ENCODE peak calls at places on chromosomes 6 and 20, in ten cellular contexts. One of them, this sample, is unnamed.

GRCh38 chr20:10551732-10552724 is 116.9 kb downstream of the SLX4IP start:
- DNase-seq in fibroblast of lung: no peak
- DNase-seq in lung: no peak
- DNase-seq in adrenal gland: no peak
- DNase-seq in K562: no peak
- DNase-seq in IMR-90: no peak
- DNase-seq in ascending aorta: no peak
- DNase-seq in heart right ventricle: no peak
- DNase-seq in lower lobe of right lung: no peak
- DNase-seq in psoas muscle: no peak
- DNase-seq in this sample: no peak

GRCh38 chr6:139603554-139603953 is 229.1 kb upstream of the CITED2 start:
- DNase-seq in ascending aorta: no peak
- DNase-seq in fibroblast of lung: no peak
- DNase-seq in adrenal gland: no peak
- DNase-seq in lower lobe of right lung: no peak
- DNase-seq in K562: no peak
- DNase-seq in psoas muscle: no peak
- DNase-seq in IMR-90: peak
- DNase-seq in lung: no peak
- DNase-seq in heart right ventricle: no peak
- DNase-seq in this sample: no peak

GRCh38 chr20:44137210-44137781 is 49.7 kb downstream of the JPH2 start:
- DNase-seq in K562: no peak
- DNase-seq in IMR-90: peak
- DNase-seq in adrenal gland: no peak
- DNase-seq in psoas muscle: peak
- DNase-seq in lung: no peak
- DNase-seq in heart right ventricle: peak
- DNase-seq in ascending aorta: peak
- DNase-seq in lower lobe of right lung: no peak
- DNase-seq in fibroblast of lung: peak
- DNase-seq in this sample: no peak

GRCh38 chr6:157597461-157598312 is 216.7 kb downstream of the ZDHHC14 start:
- DNase-seq in lower lobe of right lung: no peak
- DNase-seq in ascending aorta: no peak
- DNase-seq in psoas muscle: peak
- DNase-seq in fibroblast of lung: peak
- DNase-seq in IMR-90: no peak
- DNase-seq in lung: no peak
- DNase-seq in K562: no peak
- DNase-seq in heart right ventricle: peak
- DNase-seq in adrenal gland: peak
- DNase-seq in this sample: peak

GRCh38 chr6:126038234-126038633 is 51.9 kb downstream of the TRMT11 start:
- DNase-seq in K562: no peak
- DNase-seq in lung: no peak
- DNase-seq in fibroblast of lung: no peak
- DNase-seq in IMR-90: no peak
- DNase-seq in ascending aorta: no peak
- DNase-seq in lower lobe of right lung: no peak
- DNase-seq in psoas muscle: no peak
- DNase-seq in adrenal gland: no peak
- DNase-seq in heart right ventricle: no peak
- DNase-seq in this sample: no peak

GRCh38 chr20:31811198-31811597 is 8.0 kb upstream of the MYLK2 start:
- DNase-seq in fibroblast of lung: no peak
- DNase-seq in IMR-90: no peak
- DNase-seq in lung: no peak
- DNase-seq in lower lobe of right lung: no peak
- DNase-seq in adrenal gland: no peak
- DNase-seq in heart right ventricle: no peak
- DNase-seq in psoas muscle: no peak
- DNase-seq in K562: no peak
- DNase-seq in ascending aorta: no peak
- DNase-seq in this sample: no peak

GRCh38 chr6:154232013-154232920 is 124.3 kb downstream of the IPCEF1 start:
- DNase-seq in ascending aorta: no peak
- DNase-seq in lung: no peak
- DNase-seq in lower lobe of right lung: no peak
- DNase-seq in IMR-90: peak
- DNase-seq in heart right ventricle: no peak
- DNase-seq in adrenal gland: no peak
- DNase-seq in fibroblast of lung: peak
- DNase-seq in psoas muscle: no peak
- DNase-seq in K562: no peak
- DNase-seq in this sample: no peak

GRCh38 chr20:53331151-53331973 is 262.3 kb downstream of the ZNF217 start:
- DNase-seq in heart right ventricle: peak
- DNase-seq in IMR-90: no peak
- DNase-seq in K562: peak
- DNase-seq in lung: no peak
- DNase-seq in lower lobe of right lung: no peak
- DNase-seq in adrenal gland: no peak
- DNase-seq in psoas muscle: peak
- DNase-seq in fibroblast of lung: peak
- DNase-seq in ascending aorta: no peak
- DNase-seq in this sample: no peak

GRCh38 chr6:34182751-34183531 is 37.1 kb upstream of the GRM4 start:
- DNase-seq in K562: peak
- DNase-seq in psoas muscle: no peak
- DNase-seq in lung: no peak
- DNase-seq in IMR-90: no peak
- DNase-seq in adrenal gland: no peak
- DNase-seq in ascending aorta: peak
- DNase-seq in heart right ventricle: no peak
- DNase-seq in fibroblast of lung: no peak
- DNase-seq in lower lobe of right lung: no peak
- DNase-seq in this sample: peak

GRCh38 chr20:19460386-19460785 is 247.9 kb downstream of the SLC24A3 start:
- DNase-seq in K562: no peak
- DNase-seq in lower lobe of right lung: no peak
- DNase-seq in ascending aorta: no peak
- DNase-seq in heart right ventricle: no peak
- DNase-seq in IMR-90: peak
- DNase-seq in lung: no peak
- DNase-seq in psoas muscle: no peak
- DNase-seq in fibroblast of lung: peak
- DNase-seq in adrenal gland: no peak
- DNase-seq in this sample: no peak

GRCh38 chr20:57435498-57436222 is 44.5 kb downstream of the RBM38 start:
- DNase-seq in fibroblast of lung: no peak
- DNase-seq in psoas muscle: peak
- DNase-seq in heart right ventricle: peak
- DNase-seq in IMR-90: no peak
- DNase-seq in ascending aorta: peak
- DNase-seq in lower lobe of right lung: peak
- DNase-seq in K562: peak
- DNase-seq in lung: peak
- DNase-seq in adrenal gland: no peak
- DNase-seq in this sample: peak

GRCh38 chr6:56851541-56852248 is 103.2 kb upstream of the BEND6 start:
- DNase-seq in psoas muscle: peak
- DNase-seq in ascending aorta: peak
- DNase-seq in lung: no peak
- DNase-seq in IMR-90: peak
- DNase-seq in fibroblast of lung: peak
- DNase-seq in adrenal gland: peak
- DNase-seq in K562: no peak
- DNase-seq in lower lobe of right lung: no peak
- DNase-seq in heart right ventricle: peak
- DNase-seq in this sample: no peak

GRCh38 chr6:25027221-25027916 is 91.6 kb upstream of the RIPOR2 start:
- DNase-seq in ascending aorta: no peak
- DNase-seq in psoas muscle: no peak
- DNase-seq in heart right ventricle: no peak
- DNase-seq in adrenal gland: no peak
- DNase-seq in K562: no peak
- DNase-seq in lung: peak
- DNase-seq in IMR-90: no peak
- DNase-seq in lower lobe of right lung: peak
- DNase-seq in fibroblast of lung: no peak
- DNase-seq in this sample: peak

GRCh38 chr6:116564921-116565872 is 6.1 kb upstream of the RWDD1 start:
- DNase-seq in K562: no peak
- DNase-seq in fibroblast of lung: no peak
- DNase-seq in psoas muscle: peak
- DNase-seq in ascending aorta: peak
- DNase-seq in lower lobe of right lung: peak
- DNase-seq in lung: no peak
- DNase-seq in adrenal gland: peak
- DNase-seq in IMR-90: no peak
- DNase-seq in heart right ventricle: no peak
- DNase-seq in this sample: no peak

GRCh38 chr6:50762798-50763197 is 49.5 kb downstream of the TFAP2D start:
- DNase-seq in psoas muscle: no peak
- DNase-seq in fibroblast of lung: no peak
- DNase-seq in ascending aorta: no peak
- DNase-seq in adrenal gland: no peak
- DNase-seq in lung: no peak
- DNase-seq in K562: no peak
- DNase-seq in heart right ventricle: no peak
- DNase-seq in lower lobe of right lung: no peak
- DNase-seq in IMR-90: no peak
- DNase-seq in this sample: no peak

GRCh38 chr6:161432546-161432945 is 158.7 kb upstream of the AGPAT4 start:
- DNase-seq in psoas muscle: no peak
- DNase-seq in K562: no peak
- DNase-seq in lower lobe of right lung: no peak
- DNase-seq in ascending aorta: no peak
- DNase-seq in heart right ventricle: no peak
- DNase-seq in adrenal gland: no peak
- DNase-seq in IMR-90: no peak
- DNase-seq in fibroblast of lung: no peak
- DNase-seq in lung: no peak
- DNase-seq in this sample: no peak

GRCh38 chr6:161435426-161436065 is 161.7 kb upstream of the AGPAT4 start:
- DNase-seq in fibroblast of lung: peak
- DNase-seq in heart right ventricle: no peak
- DNase-seq in K562: no peak
- DNase-seq in IMR-90: no peak
- DNase-seq in adrenal gland: no peak
- DNase-seq in psoas muscle: no peak
- DNase-seq in ascending aorta: no peak
- DNase-seq in lung: no peak
- DNase-seq in lower lobe of right lung: no peak
- DNase-seq in this sample: no peak

GRCh38 chr6:161434331-161434730 is 160.5 kb upstream of the AGPAT4 start:
- DNase-seq in fibroblast of lung: no peak
- DNase-seq in adrenal gland: no peak
- DNase-seq in K562: no peak
- DNase-seq in lower lobe of right lung: no peak
- DNase-seq in psoas muscle: no peak
- DNase-seq in ascending aorta: no peak
- DNase-seq in lung: no peak
- DNase-seq in IMR-90: no peak
- DNase-seq in heart right ventricle: no peak
- DNase-seq in this sample: no peak

GRCh38 chr6:161434921-161435411 is 161.1 kb upstream of the AGPAT4 start:
- DNase-seq in lower lobe of right lung: no peak
- DNase-seq in lung: no peak
- DNase-seq in ascending aorta: no peak
- DNase-seq in K562: no peak
- DNase-seq in heart right ventricle: peak
- DNase-seq in psoas muscle: no peak
- DNase-seq in fibroblast of lung: peak
- DNase-seq in adrenal gland: no peak
- DNase-seq in IMR-90: peak
- DNase-seq in this sample: no peak

DNA sequence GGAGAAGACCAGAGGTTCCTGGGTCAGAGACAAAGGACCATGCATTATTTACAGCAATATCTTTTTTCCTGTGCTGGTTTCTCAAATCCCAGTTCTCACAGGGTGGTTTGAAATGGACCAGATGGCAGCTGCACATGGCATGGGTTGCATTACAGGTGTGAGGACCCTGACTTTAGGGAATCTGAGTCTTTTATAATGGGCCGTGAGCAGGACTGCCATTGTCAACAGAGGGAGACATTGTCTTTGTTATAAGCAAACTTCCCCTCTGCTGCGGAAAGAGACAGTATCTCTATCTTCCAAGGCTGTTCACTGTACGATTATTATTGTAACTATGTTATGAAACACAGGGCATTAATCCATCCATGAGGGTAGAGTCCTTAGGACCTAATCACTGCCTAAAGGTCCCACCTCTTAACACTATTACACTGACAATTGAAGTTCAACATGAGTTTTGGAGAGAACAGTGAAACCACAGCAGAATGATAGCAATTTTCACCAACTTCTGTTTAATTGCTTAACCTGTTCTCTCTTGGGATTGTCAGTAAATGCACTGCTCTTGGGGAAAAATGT is 156.1 kb upstream of the AGPAT4 start:
- DNase-seq in ascending aorta: no peak
- DNase-seq in lung: no peak
- DNase-seq in psoas muscle: no peak
- DNase-seq in K562: no peak
- DNase-seq in adrenal gland: no peak
- DNase-seq in fibroblast of lung: no peak
- DNase-seq in heart right ventricle: no peak
- DNase-seq in lower lobe of right lung: no peak
- DNase-seq in IMR-90: no peak
- DNase-seq in this sample: no peak
- TF ChIP-seq CTCF in ascending aorta: no peak
- TF ChIP-seq CTCF in lung: no peak
- TF ChIP-seq CTCF in psoas muscle: peak
- TF ChIP-seq CTCF in K562: peak
- TF ChIP-seq CTCF in adrenal gland: no peak
- TF ChIP-seq CTCF in fibroblast of lung: peak
- TF ChIP-seq CTCF in heart right ventricle: peak
- TF ChIP-seq CTCF in lower lobe of right lung: no peak
- TF ChIP-seq CTCF in IMR-90: no peak
- TF ChIP-seq CTCF in this sample: no peak

GRCh38 chr6:15739353-15739752 is 76.5 kb upstream of the DTNBP1 start:
- DNase-seq in IMR-90: no peak
- DNase-seq in adrenal gland: no peak
- DNase-seq in ascending aorta: no peak
- DNase-seq in lung: no peak
- DNase-seq in fibroblast of lung: no peak
- DNase-seq in K562: no peak
- DNase-seq in lower lobe of right lung: no peak
- DNase-seq in psoas muscle: no peak
- DNase-seq in heart right ventricle: no peak
- DNase-seq in this sample: no peak
- H3K27ac ChIP-seq in IMR-90: no peak
- H3K27ac ChIP-seq in adrenal gland: no peak
- H3K27ac ChIP-seq in ascending aorta: no peak
- H3K27ac ChIP-seq in lung: no peak
- H3K27ac ChIP-seq in fibroblast of lung: no peak
- H3K27ac ChIP-seq in K562: no peak
- H3K27ac ChIP-seq in lower lobe of right lung: no peak
- H3K27ac ChIP-seq in psoas muscle: no peak
- H3K27ac ChIP-seq in heart right ventricle: no peak
- H3K27ac ChIP-seq in this sample: no peak

GRCh38 chr6:714100-714499 is 21.2 kb upstream of the EXOC2 start:
- DNase-seq in psoas muscle: no peak
- DNase-seq in ascending aorta: no peak
- DNase-seq in IMR-90: no peak
- DNase-seq in lower lobe of right lung: no peak
- DNase-seq in heart right ventricle: no peak
- DNase-seq in fibroblast of lung: no peak
- DNase-seq in K562: no peak
- DNase-seq in lung: no peak
- DNase-seq in adrenal gland: no peak
- DNase-seq in this sample: no peak
- H3K4me3 ChIP-seq in psoas muscle: no peak
- H3K4me3 ChIP-seq in ascending aorta: no peak
- H3K4me3 ChIP-seq in IMR-90: no peak
- H3K4me3 ChIP-seq in lower lobe of right lung: no peak
- H3K4me3 ChIP-seq in heart right ventricle: no peak
- H3K4me3 ChIP-seq in fibroblast of lung: no peak
- H3K4me3 ChIP-seq in K562: no peak
- H3K4me3 ChIP-seq in lung: no peak
- H3K4me3 ChIP-seq in adrenal gland: no peak
- H3K4me3 ChIP-seq in this sample: no peak

GRCh38 chr6:71886184-71887005 is at the start of gene RIMS1:
- DNase-seq in K562: no peak
- DNase-seq in fibroblast of lung: no peak
- DNase-seq in lung: no peak
- DNase-seq in ascending aorta: no peak
- DNase-seq in heart right ventricle: no peak
- DNase-seq in adrenal gland: no peak
- DNase-seq in psoas muscle: peak
- DNase-seq in IMR-90: no peak
- DNase-seq in lower lobe of right lung: no peak
- DNase-seq in this sample: no peak
- TF ChIP-seq CTCF in K562: no peak
- TF ChIP-seq CTCF in fibroblast of lung: peak
- TF ChIP-seq CTCF in lung: no peak
- TF ChIP-seq CTCF in ascending aorta: no peak
- TF ChIP-seq CTCF in heart right ventricle: no peak
- TF ChIP-seq CTCF in adrenal gland: peak
- TF ChIP-seq CTCF in psoas muscle: no peak
- TF ChIP-seq CTCF in IMR-90: peak
- TF ChIP-seq CTCF in lower lobe of right lung: no peak
- TF ChIP-seq CTCF in this sample: no peak

This sample was measured in colonic mucosa.